ENCODE peak calls at places on chromosome 11, in five cellular contexts. H is ecto neural progenitor cell, M is psoas muscle, F is PC-9, V is NCI-H1694 treated with DMSO at 0.1 percent for 48 hours. N is an unnamed sample.

GRCh38 chr11:126817096-126817495 is 183.5 kb downstream of the KIRREL3 start:
- DNase-seq in H (no peak), M (no peak), F (no peak), V (no peak), N (no peak)

GRCh38 chr11:45906096-45906682 is 882 bp downstream of the FREY1 start:
- DNase-seq in H (no peak), M (no peak), F (no peak), V (no peak), N (peak; percentile 53)

GRCh38 chr11:48150213-48150612 is 66.4 kb upstream of the OR4B1 start:
- DNase-seq in H (no peak), M (no peak), F (no peak), V (no peak), N (no peak)

GRCh38 chr11:28756977-28757376 is 648.8 kb downstream of the METTL15 start:
- DNase-seq in H (no peak), M (no peak), F (peak; percentile 33), V (no peak), N (no peak)

GRCh38 chr11:30197869-30198268 is 32.9 kb upstream of the FSHB start:
- DNase-seq in H (no peak), M (no peak), F (no peak), V (no peak), N (peak; percentile 4)

GRCh38 chr11:72075756-72076155 is 4.6 kb downstream of the NUMA1 start:
- DNase-seq in H (no peak), M (no peak), F (no peak), V (no peak), N (peak; percentile 75)

GRCh38 chr11:62108017-62108750 is 15.6 kb upstream of the INCENP start:
- DNase-seq in H (peak; percentile 55), M (no peak), F (peak; percentile 44), V (peak; percentile 61), N (peak; percentile 58)

GRCh38 chr11:115924744-115925567 is 420.7 kb upstream of the CADM1 start:
- DNase-seq in H (no peak), M (no peak), F (no peak), V (no peak), N (peak; percentile 30)

GRCh38 chr11:72930011-72930410 is 115.8 kb downstream of the ATG16L2 start:
- DNase-seq in H (no peak), M (no peak), F (no peak), V (peak; percentile 31), N (no peak)

GRCh38 chr11:1129666-1130160 is 28.0 kb upstream of the MUC5AC start:
- DNase-seq in H (peak; percentile 49), M (no peak), F (peak; percentile 39), V (no peak), N (no peak)

GRCh38 chr11:34235591-34236071 is 122.2 kb downstream of the ABTB2 start:
- DNase-seq in H (peak; percentile 53), M (no peak), F (no peak), V (no peak), N (no peak)

GRCh38 chr11:68889948-68890446 is 13.6 kb downstream of the MRPL21 start:
- DNase-seq in H (peak; percentile 63), M (peak; percentile 69), F (no peak), V (no peak), N (peak; percentile 62)

GRCh38 chr11:120811199-120811598 is 212.7 kb upstream of the TBCEL start:
- DNase-seq in H (no peak), M (no peak), F (no peak), V (no peak), N (no peak)

GRCh38 chr11:8201524-8202365 is 32.9 kb upstream of the RIC3 start:
- DNase-seq in H (no peak), M (no peak), F (no peak), V (no peak), N (no peak)

GRCh38 chr11:117919326-117920275 is 9.6 kb downstream of the TMPRSS13 start:
- DNase-seq in H (no peak), M (no peak), F (no peak), V (no peak), N (peak; percentile 83)

GRCh38 chr11:121282376-121282775 is 10.2 kb upstream of the SC5D start:
- DNase-seq in H (no peak), M (no peak), F (no peak), V (no peak), N (no peak)

GRCh38 chr11:27217948-27218410 is 145.0 kb downstream of the CCDC34 start:
- DNase-seq in H (no peak), M (no peak), F (no peak), V (peak; percentile 50), N (peak; percentile 69)

GRCh38 chr11:101401245-101401644 is 182.6 kb downstream of the TRPC6 start:
- DNase-seq in H (no peak), M (no peak), F (no peak), V (no peak), N (no peak)